ENCODE peak calls at places on chromosomes 6 and 20, in seven cellular contexts. S, L, N, W, M, K and I are unnamed samples. For H3K4me1, the result is how much of the 10 kb centered on the place peaks cover.

GRCh38 chr20:5715068-5715841 is 34.9 kb upstream of the SHLD1 start:
- DNase-seq in S (no peak), L (no peak), N (no peak), W (no peak), M (no peak), K (no peak), I (no peak)

GRCh38 chr6:125004198-125004597 is 42.0 kb downstream of the RNF217 start:
- DNase-seq in S (no peak), L (no peak), N (no peak), W (no peak), M (no peak), K (no peak), I (no peak)

GRCh38 chr6:160973311-160973710 is 18.3 kb upstream of the MAP3K4 start:
- DNase-seq in S (no peak), L (no peak), N (peak), W (no peak), M (peak), K (peak), I (no peak)

GRCh38 chr6:129936329-129937165 is 75.4 kb upstream of the TMEM244 start:
- DNase-seq in S (peak), L (no peak), N (peak), W (peak), M (no peak), K (no peak), I (peak)

GRCh38 chr6:44245912-44246662 is 814 bp upstream of the HSP90AB1 start:
- DNase-seq in S (peak), L (no peak), N (peak), W (peak), M (peak), K (peak), I (no peak)

GRCh38 chr20:62162765-62163484 is 19.4 kb downstream of the SS18L1 start:
- DNase-seq in S (no peak), L (no peak), N (no peak), W (no peak), M (no peak), K (no peak), I (no peak)

GRCh38 chr6:165661416-165662001 is 1.5 kb downstream of the PDE10A start:
- DNase-seq in S (no peak), L (no peak), N (no peak), W (no peak), M (no peak), K (no peak), I (no peak)

GRCh38 chr6:108953681-108954080 is 105.5 kb downstream of the ARMC2 start:
- DNase-seq in S (no peak), L (no peak), N (peak), W (no peak), M (no peak), K (no peak), I (no peak)

GRCh38 chr6:36566418-36566905 is 19.2 kb upstream of the STK38 start:
- DNase-seq in S (no peak), L (no peak), N (no peak), W (no peak), M (no peak), K (no peak), I (no peak)

GRCh38 chr6:99022039-99022609 is 74.4 kb upstream of the FBXL4 start:
- DNase-seq in S (no peak), L (no peak), N (no peak), W (no peak), M (no peak), K (no peak), I (no peak)

GRCh38 chr20:39067526-39068216 is 105.5 kb downstream of the DHX35 start:
- DNase-seq in S (no peak), L (no peak), N (peak), W (no peak), M (no peak), K (no peak), I (no peak)

GRCh38 chr6:13846841-13847240 is 32.5 kb upstream of the MCUR1 start:
- DNase-seq in S (no peak), L (no peak), N (no peak), W (no peak), M (no peak), K (no peak), I (peak)

GRCh38 chr6:168116975-168117899 is 38.2 kb upstream of the FRMD1 start:
- DNase-seq in S (no peak), L (no peak), N (no peak), W (peak), M (no peak), K (no peak), I (no peak)

GRCh38 chr20:1841554-1842140 is 53.6 kb upstream of the SIRPA start:
- DNase-seq in S (no peak), L (no peak), N (peak), W (peak), M (no peak), K (peak), I (no peak)

GRCh38 chr20:5691918-5692618 is 58.1 kb upstream of the SHLD1 start:
- DNase-seq in S (no peak), L (no peak), N (no peak), W (no peak), M (no peak), K (no peak), I (no peak)

GRCh38 chr6:140271759-140272377 is 897.4 kb upstream of the CITED2 start:
- DNase-seq in S (no peak), L (no peak), N (no peak), W (no peak), M (no peak), K (no peak), I (no peak)

GRCh38 chr6:112163295-112164257 is 76.2 kb downstream of the FAM229B start:
- DNase-seq in S (peak), L (no peak), N (peak), W (peak), M (peak), K (peak), I (peak)

GRCh38 chr20:34570859-34571306 is 12.4 kb downstream of the MAP1LC3A start:
- DNase-seq in S (no peak), L (no peak), N (peak), W (no peak), M (no peak), K (no peak), I (no peak)

GRCh38 chr20:50848341-50848808 is 53.5 kb downstream of the BCAS4 start:
- DNase-seq in S (peak), L (peak), N (peak), W (peak), M (peak), K (no peak), I (no peak)

GRCh38 chr6:36793296-36793912 is 45.8 kb downstream of the CPNE5 start:
- DNase-seq in S (no peak), L (no peak), N (no peak), W (no peak), M (no peak), K (no peak), I (no peak)

GRCh38 chr6:10412165-10412947 is 2.5 kb downstream of the TFAP2A start:
- DNase-seq in S (no peak), L (no peak), N (peak), W (no peak), M (peak), K (no peak), I (no peak)

GRCh38 chr6:5606546-5606945 is 345.2 kb downstream of the FARS2 start:
- DNase-seq in S (no peak), L (no peak), N (peak), W (no peak), M (no peak), K (no peak), I (no peak)

GRCh38 chr20:42577193-42577592 is 612.5 kb downstream of the PTPRT start:
- DNase-seq in S (no peak), L (no peak), N (no peak), W (no peak), M (no peak), K (no peak), I (no peak)

GRCh38 chr6:16591681-16592549 is 169.3 kb downstream of the ATXN1 start:
- DNase-seq in S (no peak), L (no peak), N (no peak), W (no peak), M (no peak), K (no peak), I (no peak)

GRCh38 chr20:62192635-62193034 is 9.8 kb downstream of the MTG2 start:
- DNase-seq in S (no peak), L (no peak), N (no peak), W (no peak), M (no peak), K (no peak), I (no peak)

GRCh38 chr20:38563802-38564431 is 17.1 kb upstream of the ADIG start:
- DNase-seq in S (no peak), L (no peak), N (no peak), W (no peak), M (no peak), K (no peak), I (no peak)

GRCh38 chr6:24270011-24270410 is 87.8 kb downstream of the DCDC2 start:
- DNase-seq in S (no peak), L (no peak), N (no peak), W (no peak), M (no peak), K (no peak), I (no peak)

GRCh38 chr6:53240763-53241162 is 92.1 kb upstream of the GCM1 start:
- DNase-seq in S (no peak), L (no peak), N (no peak), W (no peak), M (no peak), K (no peak), I (no peak)

GRCh38 chr6:47836046-47836445 is 54.2 kb downstream of the OPN5 start:
- DNase-seq in S (no peak), L (no peak), N (peak), W (no peak), M (no peak), K (no peak), I (no peak)

GRCh38 chr6:47839645-47840044 is 57.8 kb downstream of the OPN5 start:
- DNase-seq in S (no peak), L (no peak), N (no peak), W (no peak), M (no peak), K (no peak), I (no peak)

GRCh38 chr6:47832386-47833080 is 50.7 kb downstream of the OPN5 start:
- DNase-seq in S (no peak), L (no peak), N (peak), W (no peak), M (no peak), K (no peak), I (no peak)

DNA sequence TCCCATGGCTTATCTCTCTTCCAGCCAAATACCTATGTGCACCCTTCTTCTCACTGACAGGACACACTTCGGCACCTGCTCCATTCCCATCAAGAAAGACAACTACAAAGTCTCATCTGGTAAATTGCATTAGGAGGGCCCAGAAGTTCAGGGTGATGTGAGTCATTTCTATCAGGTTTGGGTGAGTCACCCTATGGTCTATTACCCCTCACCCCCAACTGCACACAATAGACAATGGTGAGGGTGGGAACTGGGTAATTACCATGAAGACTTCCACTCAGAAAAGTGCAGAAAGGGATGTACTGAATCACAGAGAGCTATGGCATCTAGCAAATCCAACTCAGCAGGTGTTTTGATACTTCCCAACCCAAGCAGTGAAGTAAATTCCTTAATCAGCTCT is 54.8 kb downstream of the OPN5 start:
- DNase-seq in S (no peak), L (no peak), N (no peak), W (no peak), M (no peak), K (no peak), I (no peak)
- H3K4me1 ChIP-seq in S (under half), L (under half), N (under half), W (under half), M (under half), K (under half), I (under half)

GRCh38 chr20:45016089-45016641 is 49.9 kb downstream of the STK4 start:
- DNase-seq in S (no peak), L (no peak), N (no peak), W (no peak), M (no peak), K (no peak), I (no peak)

GRCh38 chr20:45017859-45018258 is 51.5 kb downstream of the STK4 start:
- DNase-seq in S (no peak), L (no peak), N (no peak), W (no peak), M (no peak), K (no peak), I (no peak)

GRCh38 chr20:45014671-45015415 is 48.5 kb downstream of the STK4 start:
- DNase-seq in S (no peak), L (no peak), N (peak), W (no peak), M (no peak), K (no peak), I (no peak)

GRCh38 chr20:45019027-45019763 is 52.9 kb downstream of the STK4 start:
- DNase-seq in S (no peak), L (no peak), N (no peak), W (no peak), M (no peak), K (no peak), I (no peak)

GRCh38 chr20:45017281-45017680 is 51.0 kb downstream of the STK4 start:
- DNase-seq in S (no peak), L (no peak), N (no peak), W (no peak), M (no peak), K (no peak), I (peak)
- H3K4me1 ChIP-seq in S (under half), L (under half), N (under half), W (under half), M (under half), K (under half), I (under half)

GRCh38 chr20:19887566-19888268 is 129.4 kb upstream of the NAA20 start:
- DNase-seq in S (no peak), L (no peak), N (no peak), W (no peak), M (no peak), K (no peak), I (no peak)

GRCh38 chr20:19883501-19883900 is 125.4 kb downstream of the RIN2 start:
- DNase-seq in S (no peak), L (no peak), N (no peak), W (no peak), M (no peak), K (no peak), I (no peak)

GRCh38 chr20:19885981-19886665 is 128.1 kb downstream of the RIN2 start:
- DNase-seq in S (peak), L (no peak), N (peak), W (peak), M (peak), K (peak), I (no peak)

GRCh38 chr20:19886666-19887288 is 128.7 kb downstream of the RIN2 start:
- DNase-seq in S (no peak), L (no peak), N (no peak), W (no peak), M (no peak), K (no peak), I (no peak)

GRCh38 chr20:19885576-19885956 is 127.5 kb downstream of the RIN2 start:
- DNase-seq in S (no peak), L (no peak), N (peak), W (no peak), M (no peak), K (no peak), I (no peak)
- H3K4me1 ChIP-seq in S (under half), L (half or more), N (under half), W (under half), M (under half), K (half or more), I (under half)

GRCh38 chr6:43122146-43122545 is 46.0 kb downstream of the PTK7 start:
- DNase-seq in S (no peak), L (no peak), N (no peak), W (no peak), M (no peak), K (no peak), I (no peak)
- H3K4me1 ChIP-seq in S (under half), L (under half), N (half or more), W (under half), M (under half), K (under half), I (under half)

DNA sequence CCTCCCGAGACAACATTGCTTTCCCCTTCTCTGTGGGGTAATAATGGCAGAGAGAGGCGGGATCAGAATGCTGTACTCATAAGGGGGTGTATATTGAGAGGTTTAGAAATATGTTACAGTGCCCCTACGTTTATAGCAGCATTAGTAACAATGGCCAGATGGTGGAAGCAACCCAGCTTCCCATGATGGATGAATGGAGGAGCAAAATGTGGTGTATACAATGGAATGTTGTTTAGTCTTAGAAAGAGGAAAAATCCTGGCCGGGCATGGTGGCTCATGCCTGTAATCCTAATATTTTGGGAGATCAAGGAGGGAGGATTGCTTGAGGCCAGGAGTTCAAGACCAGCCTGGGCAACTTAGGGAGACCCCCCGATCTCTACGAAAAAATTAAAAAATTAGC is 12.9 kb downstream of the BANF2 start:
- DNase-seq in S (no peak), L (no peak), N (peak), W (no peak), M (no peak), K (no peak), I (no peak)
- H3K4me1 ChIP-seq in S (half or more), L (under half), N (under half), W (under half), M (under half), K (under half), I (under half)

GRCh38 chr20:44120676-44121425 is 66.1 kb downstream of the JPH2 start:
- DNase-seq in S (no peak), L (no peak), N (no peak), W (no peak), M (no peak), K (no peak), I (no peak)
- H3K4me1 ChIP-seq in S (under half), L (half or more), N (under half), W (under half), M (under half), K (under half), I (under half)